ENCODE peak calls at places on chromosomes 6 and 20, in ten cellular contexts. M, Z, H, O, W, N, G, I, E and X are unnamed samples.

GRCh38 chr6:113328886-113329381 is 528.2 kb upstream of the MARCKS start:
- DNase-seq in M (no peak), Z (peak), H (no peak), O (no peak), W (no peak), N (no peak), G (no peak), I (no peak), E (no peak), X (no peak)

GRCh38 chr6:166987448-166987847 is 11.7 kb upstream of the CEP43 start:
- DNase-seq in M (no peak), Z (no peak), H (no peak), O (no peak), W (no peak), N (no peak), G (no peak), I (no peak), E (no peak), X (no peak)

GRCh38 chr6:109263873-109264700 is 118.2 kb downstream of the CD164 start:
- DNase-seq in M (no peak), Z (no peak), H (no peak), O (no peak), W (no peak), N (no peak), G (no peak), I (no peak), E (no peak), X (no peak)

GRCh38 chr6:43949451-43950110 is 177.7 kb downstream of the MRPL14 start:
- DNase-seq in M (no peak), Z (peak), H (no peak), O (no peak), W (no peak), N (no peak), G (no peak), I (no peak), E (peak), X (no peak)

GRCh38 chr20:35447082-35447789 is 8.2 kb upstream of the CEP250 start:
- DNase-seq in M (peak), Z (peak), H (peak), O (peak), W (peak), N (peak), G (peak), I (peak), E (peak), X (peak)

GRCh38 chr20:20743511-20744169 is 31.2 kb upstream of the RALGAPA2 start:
- DNase-seq in M (peak), Z (no peak), H (peak), O (peak), W (peak), N (no peak), G (no peak), I (peak), E (no peak), X (peak)

GRCh38 chr6:89834884-89835792 is 5.5 kb downstream of the CASP8AP2 start:
- DNase-seq in M (no peak), Z (no peak), H (no peak), O (no peak), W (no peak), N (no peak), G (peak), I (no peak), E (no peak), X (no peak)

GRCh38 chr6:123564363-123564762 is 72.4 kb downstream of the TRDN start:
- DNase-seq in M (peak), Z (no peak), H (no peak), O (no peak), W (no peak), N (no peak), G (no peak), I (no peak), E (no peak), X (peak)

GRCh38 chr20:51447097-51447764 is 95.3 kb downstream of the NFATC2 start:
- DNase-seq in M (no peak), Z (peak), H (peak), O (peak), W (peak), N (peak), G (peak), I (peak), E (no peak), X (no peak)

GRCh38 chr6:45837541-45838200 is 178.0 kb downstream of the CLIC5 start:
- DNase-seq in M (no peak), Z (no peak), H (no peak), O (no peak), W (no peak), N (no peak), G (no peak), I (no peak), E (no peak), X (no peak)

GRCh38 chr6:113488812-113489685 is 368.1 kb upstream of the MARCKS start:
- DNase-seq in M (no peak), Z (no peak), H (peak), O (no peak), W (no peak), N (no peak), G (no peak), I (no peak), E (no peak), X (no peak)

GRCh38 chr6:139240161-139241010 is 51.4 kb downstream of the TXLNB start:
- DNase-seq in M (peak), Z (peak), H (no peak), O (no peak), W (no peak), N (no peak), G (peak), I (no peak), E (no peak), X (peak)

GRCh38 chr20:58133020-58133419 is 95.4 kb downstream of the ANKRD60 start:
- DNase-seq in M (no peak), Z (no peak), H (no peak), O (no peak), W (peak), N (no peak), G (no peak), I (no peak), E (no peak), X (no peak)

GRCh38 chr20:34083781-34084180 is 28.3 kb downstream of the EIF2S2 start:
- DNase-seq in M (no peak), Z (no peak), H (no peak), O (no peak), W (no peak), N (no peak), G (no peak), I (no peak), E (no peak), X (no peak)

GRCh38 chr6:117137711-117138110 is 127.6 kb upstream of the VGLL2 start:
- DNase-seq in M (no peak), Z (no peak), H (no peak), O (no peak), W (no peak), N (no peak), G (no peak), I (no peak), E (no peak), X (no peak)

GRCh38 chr20:46438156-46438750 is 31.8 kb upstream of the ELMO2 start:
- DNase-seq in M (peak), Z (peak), H (peak), O (no peak), W (no peak), N (no peak), G (peak), I (no peak), E (no peak), X (peak)

GRCh38 chr6:149934249-149935156 is 7.3 kb upstream of the ULBP2 start:
- DNase-seq in M (peak), Z (peak), H (peak), O (peak), W (peak), N (no peak), G (peak), I (peak), E (peak), X (peak)

GRCh38 chr6:108959972-108960582 is 111.9 kb downstream of the ARMC2 start:
- DNase-seq in M (no peak), Z (no peak), H (no peak), O (no peak), W (no peak), N (no peak), G (no peak), I (no peak), E (no peak), X (no peak)

GRCh38 chr20:48523191-48523757 is 304.5 kb downstream of the PREX1 start:
- DNase-seq in M (no peak), Z (peak), H (peak), O (no peak), W (no peak), N (no peak), G (peak), I (no peak), E (no peak), X (no peak)

GRCh38 chr6:524803-525202 is 132.1 kb downstream of the HUS1B start:
- DNase-seq in M (no peak), Z (no peak), H (peak), O (no peak), W (no peak), N (no peak), G (no peak), I (no peak), E (no peak), X (no peak)

GRCh38 chr6:104601756-104602155 is 258.0 kb downstream of the HACE1 start:
- DNase-seq in M (no peak), Z (no peak), H (no peak), O (no peak), W (no peak), N (no peak), G (no peak), I (no peak), E (no peak), X (no peak)

GRCh38 chr6:155461636-155462035 is 6.0 kb upstream of the NOX3 start:
- DNase-seq in M (no peak), Z (peak), H (no peak), O (no peak), W (no peak), N (no peak), G (no peak), I (peak), E (no peak), X (no peak)

GRCh38 chr20:3203315-3204123 is 963 bp downstream of the DDRGK1 start:
- DNase-seq in M (peak), Z (peak), H (peak), O (no peak), W (no peak), N (no peak), G (no peak), I (no peak), E (no peak), X (peak)

GRCh38 chr20:13364278-13365170 is 143.4 kb downstream of the ISM1 start:
- DNase-seq in M (no peak), Z (no peak), H (no peak), O (no peak), W (no peak), N (no peak), G (no peak), I (no peak), E (no peak), X (no peak)

GRCh38 chr6:96015321-96015790 is 418 bp upstream of the FUT9 start:
- DNase-seq in M (no peak), Z (no peak), H (peak), O (no peak), W (no peak), N (no peak), G (no peak), I (no peak), E (no peak), X (peak)

GRCh38 chr6:57283096-57283495 is 34.3 kb upstream of the PRIM2 start:
- DNase-seq in M (no peak), Z (no peak), H (no peak), O (no peak), W (no peak), N (no peak), G (no peak), I (no peak), E (no peak), X (no peak)

GRCh38 chr20:41534842-41535241 is 83.3 kb downstream of the CHD6 start:
- DNase-seq in M (no peak), Z (no peak), H (no peak), O (no peak), W (no peak), N (no peak), G (no peak), I (no peak), E (no peak), X (no peak)

GRCh38 chr6:138520463-138520862 is 21.2 kb upstream of the NHSL1 start:
- DNase-seq in M (no peak), Z (no peak), H (no peak), O (no peak), W (no peak), N (no peak), G (peak), I (no peak), E (no peak), X (no peak)

GRCh38 chr20:32528291-32528891 is 56.7 kb downstream of the NOL4L start:
- DNase-seq in M (peak), Z (no peak), H (no peak), O (no peak), W (no peak), N (no peak), G (no peak), I (no peak), E (peak), X (peak)

GRCh38 chr6:121260651-121261102 is 73.6 kb downstream of the TBC1D32 start:
- DNase-seq in M (no peak), Z (no peak), H (no peak), O (peak), W (no peak), N (no peak), G (no peak), I (no peak), E (peak), X (peak)

GRCh38 chr20:34907616-34908469 is 31.4 kb downstream of the ACSS2 start:
- DNase-seq in M (peak), Z (peak), H (no peak), O (peak), W (no peak), N (peak), G (peak), I (peak), E (peak), X (peak)

GRCh38 chr6:34242252-34243130 is 5.8 kb downstream of the HMGA1 start:
- DNase-seq in M (no peak), Z (peak), H (no peak), O (peak), W (no peak), N (no peak), G (no peak), I (no peak), E (peak), X (no peak)

GRCh38 chr6:3444276-3445088 is 12.4 kb downstream of the SLC22A23 start:
- DNase-seq in M (no peak), Z (no peak), H (no peak), O (no peak), W (no peak), N (no peak), G (no peak), I (no peak), E (no peak), X (peak)

GRCh38 chr6:367891-368630 is 23.5 kb upstream of the IRF4 start:
- DNase-seq in M (no peak), Z (no peak), H (no peak), O (peak), W (no peak), N (no peak), G (no peak), I (no peak), E (no peak), X (no peak)